ENCODE peak calls at places on chromosomes 1 and 21, in six cellular contexts. V is Panc1; S is effector memory CD4-positive, alpha-beta T cell; D is astrocyte of the spinal cord; Q is neuronal stem cell; U is stomach. F is an unnamed sample.

GRCh38 chr1:22751124-22751531 is 40.5 kb downstream of the EPHB2 start:
- DNase-seq in V (no peak), Q (no peak), D (no peak), U (peak), S (no peak), F (no peak)

GRCh38 chr1:224929335-224930237 is at the start of gene DNAH14:
- DNase-seq in S (no peak), D (peak), Q (peak), V (no peak), U (peak), F (no peak)

GRCh38 chr1:147515046-147515869 is 26.0 kb upstream of the BCL9 start:
- DNase-seq in U (peak), Q (no peak), V (no peak), S (no peak), D (peak), F (no peak)

GRCh38 chr1:235199441-235199840 is 38.4 kb upstream of the RBM34 start:
- DNase-seq in Q (peak), U (no peak), S (no peak), D (peak), V (no peak), F (no peak)

GRCh38 chr1:84889437-84889836 is 3.6 kb downstream of the LPAR3 start:
- DNase-seq in V (no peak), Q (no peak), U (no peak), S (no peak), D (no peak), F (no peak)

GRCh38 chr1:29331731-29332130 is 95.4 kb downstream of the PTPRU start:
- DNase-seq in D (no peak), U (no peak), S (no peak), V (no peak), Q (no peak), F (no peak)

GRCh38 chr1:218665216-218665615 is 320.1 kb downstream of the TGFB2 start:
- DNase-seq in S (no peak), D (peak), Q (no peak), V (no peak), U (no peak), F (no peak)

GRCh38 chr1:172867216-172867828 is 183.4 kb downstream of the TNFSF18 start:
- DNase-seq in V (no peak), S (no peak), U (no peak), D (no peak), Q (no peak), F (no peak)

GRCh38 chr1:41485605-41486004 is 1.1 kb upstream of the EDN2 start:
- DNase-seq in D (peak), Q (no peak), V (no peak), U (no peak), S (no peak), F (no peak)

GRCh38 chr1:40450491-40451237 is 388 bp downstream of the ZFP69B start:
- DNase-seq in Q (no peak), V (peak), S (peak), U (peak), D (peak), F (peak)

GRCh38 chr1:9696793-9697192 is 45.3 kb downstream of the PIK3CD start:
- DNase-seq in Q (no peak), V (no peak), U (no peak), D (no peak), S (no peak), F (no peak)

GRCh38 chr1:50454911-50455310 is 31.7 kb upstream of the DMRTA2 start:
- DNase-seq in Q (no peak), U (no peak), D (no peak), V (no peak), S (no peak), F (no peak)

GRCh38 chr1:9361630-9362256 is 69.0 kb downstream of the SPSB1 start:
- DNase-seq in Q (no peak), D (peak), S (no peak), V (no peak), U (no peak), F (no peak)

GRCh38 chr1:31421404-31422040 is 8.5 kb downstream of the SERINC2 start:
- DNase-seq in Q (peak), V (no peak), U (no peak), D (peak), S (no peak), F (no peak)

GRCh38 chr1:178262101-178262500 is 168.2 kb downstream of the RASAL2 start:
- DNase-seq in D (peak), V (no peak), S (no peak), Q (peak), U (no peak), F (no peak)

GRCh38 chr1:241356519-241357365 is at the start of gene RGS7:
- DNase-seq in U (peak), S (no peak), Q (peak), V (no peak), D (peak), F (no peak)

GRCh38 chr21:14814282-14814681 is 250.5 kb downstream of the NRIP1 start:
- DNase-seq in S (no peak), V (no peak), D (no peak), Q (no peak), U (no peak), F (no peak)

GRCh38 chr1:67261646-67262045 is 46.0 kb upstream of the IL12RB2 start:
- DNase-seq in D (no peak), V (no peak), S (no peak), U (no peak), Q (no peak), F (no peak)

GRCh38 chr1:66331641-66332523 is 202.1 kb upstream of the SGIP1 start:
- DNase-seq in V (no peak), U (peak), S (peak), Q (peak), D (peak), F (peak)

GRCh38 chr1:229410692-229411433 is 23.0 kb downstream of the ACTA1 start:
- DNase-seq in S (no peak), D (peak), V (no peak), U (peak), Q (no peak), F (no peak)

GRCh38 chr1:111147948-111148347 is 7.9 kb downstream of the CEPT1 start:
- DNase-seq in Q (no peak), D (no peak), S (no peak), V (no peak), U (no peak), F (no peak)

GRCh38 chr21:42513151-42513984 is at the start of gene SLC37A1:
- DNase-seq in V (no peak), D (no peak), Q (no peak), S (no peak), U (peak), F (peak)

GRCh38 chr1:161200421-161200991 is 1.7 kb upstream of the ADAMTS4 start:
- DNase-seq in V (no peak), Q (no peak), S (no peak), U (no peak), D (no peak), F (no peak)

GRCh38 chr1:234963904-234964702 is 164.5 kb downstream of the TOMM20 start:
- DNase-seq in U (peak), S (no peak), Q (no peak), V (no peak), D (no peak), F (no peak)

GRCh38 chr21:42120056-42120903 is 49.2 kb downstream of the UMODL1 start:
- DNase-seq in U (no peak), D (no peak), S (no peak), Q (no peak), V (no peak), F (no peak)

GRCh38 chr1:234616644-234617043 is 6.7 kb upstream of the IRF2BP2 start:
- DNase-seq in V (no peak), U (no peak), S (no peak), Q (no peak), D (peak), F (no peak)

GRCh38 chr1:113433177-113433576 is 42.9 kb downstream of the MAGI3 start:
- DNase-seq in D (no peak), Q (no peak), V (no peak), U (no peak), S (no peak), F (no peak)

GRCh38 chr1:7567376-7567775 is 203.7 kb upstream of the VAMP3 start:
- DNase-seq in Q (no peak), S (no peak), U (no peak), V (no peak), D (no peak), F (no peak)

DNA sequence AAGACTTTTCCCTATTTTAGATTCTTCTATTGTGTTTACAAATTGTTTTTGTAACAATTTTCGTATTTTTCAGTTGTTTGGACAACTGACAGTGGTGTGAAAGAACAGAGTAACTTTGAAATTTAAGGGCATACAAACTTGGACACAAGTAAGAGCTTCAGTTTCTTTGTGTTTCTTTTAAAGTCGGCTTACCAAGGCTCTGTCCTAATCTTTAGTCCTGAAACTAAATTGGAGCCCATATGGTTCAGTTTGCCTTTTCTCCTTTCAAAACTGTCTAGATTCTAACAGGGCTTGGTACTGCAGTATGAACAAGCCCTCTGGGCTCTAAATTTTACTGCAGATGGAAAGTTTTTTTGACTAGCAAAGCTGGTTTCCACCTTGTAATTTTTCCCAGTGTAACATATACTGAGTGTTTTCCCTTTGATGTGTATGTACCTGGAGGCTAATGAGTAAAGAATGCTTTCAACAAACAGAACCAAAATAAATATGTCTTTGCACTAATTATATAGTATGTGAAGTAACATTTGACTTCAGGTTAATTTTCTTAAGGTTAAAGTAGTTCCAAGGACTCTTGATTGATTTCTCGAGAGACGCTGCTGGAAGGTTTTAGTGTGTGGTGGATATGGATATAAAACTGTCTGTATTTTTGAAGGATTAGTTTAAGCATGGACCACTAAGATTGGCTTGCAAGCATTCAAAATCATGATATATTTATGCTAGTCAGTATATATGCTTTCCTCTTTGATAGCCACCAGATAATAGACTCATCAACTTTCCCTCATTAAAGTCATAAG is 4.1 kb downstream of the SNX27 start:
- DNase-seq in Q (no peak), V (no peak), U (no peak), S (no peak), D (no peak), F (no peak)
- H3K4me3 ChIP-seq in Q (no peak), V (no peak), U (no peak), S (no peak), D (no peak), F (no peak)

DNA sequence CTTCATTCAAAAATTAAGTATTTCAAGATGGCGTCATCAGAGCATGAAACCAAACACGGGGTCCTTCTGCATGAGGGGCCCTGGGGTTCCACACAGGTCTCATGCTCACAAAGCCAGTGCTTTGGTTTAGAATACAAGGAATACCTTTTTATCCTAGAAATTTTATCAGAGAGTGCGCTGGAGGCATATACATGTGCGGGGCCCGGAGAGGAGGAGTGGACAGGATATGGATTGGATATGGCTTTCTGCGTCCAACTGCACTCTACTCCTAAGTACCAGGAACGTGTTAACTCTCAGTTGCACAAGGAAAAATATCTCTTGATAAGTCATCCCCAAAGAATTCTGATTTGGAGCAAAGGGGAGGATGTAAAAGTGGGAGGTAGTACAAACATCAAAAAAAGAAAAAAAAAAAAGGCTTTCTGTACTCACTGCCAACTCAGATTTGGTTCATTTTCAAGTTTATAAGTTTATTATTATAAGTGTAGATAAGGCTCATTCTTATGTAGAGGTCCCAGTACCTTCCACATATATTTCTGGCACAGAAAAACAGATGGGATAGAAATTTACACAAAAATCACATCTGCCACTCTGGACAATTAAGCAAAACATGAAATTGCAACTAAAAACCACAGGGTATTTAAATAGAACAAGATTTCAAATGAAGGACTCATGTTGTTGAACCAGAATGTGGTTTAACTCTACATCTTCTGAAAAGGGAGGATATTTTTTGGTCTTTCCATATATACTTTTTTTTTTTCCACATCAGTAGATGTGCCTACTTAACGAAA is 208.5 kb downstream of the PBX1 start:
- DNase-seq in V (no peak), D (peak), S (no peak), U (no peak), Q (no peak), F (no peak)
- H3K4me3 ChIP-seq in V (no peak), D (no peak), S (no peak), U (no peak), Q (no peak), F (no peak)

DNA sequence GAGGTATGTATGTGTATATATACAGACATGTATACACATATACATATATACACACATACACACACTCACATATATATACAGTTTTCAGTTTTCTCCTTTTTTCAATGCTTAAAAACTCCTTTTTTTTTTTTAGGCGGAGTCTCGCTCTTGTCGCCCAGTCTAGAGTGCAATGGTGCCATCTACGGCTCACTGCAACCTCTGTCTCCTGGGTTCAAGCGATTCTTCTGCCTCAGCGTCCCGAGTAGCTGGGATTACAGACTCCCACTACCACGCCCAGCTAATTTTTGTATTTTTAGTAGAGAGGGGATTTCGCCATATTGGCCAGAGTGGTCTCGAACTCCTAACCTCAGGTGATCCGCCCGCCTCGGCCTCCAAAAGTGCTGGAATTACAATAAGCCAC is 27.0 kb downstream of the STYXL2 start:
- DNase-seq in D (no peak), U (no peak), Q (no peak), V (no peak), S (no peak), F (no peak)
- H3K4me3 ChIP-seq in D (peak), U (peak), Q (no peak), V (peak), S (peak), F (peak)

DNA sequence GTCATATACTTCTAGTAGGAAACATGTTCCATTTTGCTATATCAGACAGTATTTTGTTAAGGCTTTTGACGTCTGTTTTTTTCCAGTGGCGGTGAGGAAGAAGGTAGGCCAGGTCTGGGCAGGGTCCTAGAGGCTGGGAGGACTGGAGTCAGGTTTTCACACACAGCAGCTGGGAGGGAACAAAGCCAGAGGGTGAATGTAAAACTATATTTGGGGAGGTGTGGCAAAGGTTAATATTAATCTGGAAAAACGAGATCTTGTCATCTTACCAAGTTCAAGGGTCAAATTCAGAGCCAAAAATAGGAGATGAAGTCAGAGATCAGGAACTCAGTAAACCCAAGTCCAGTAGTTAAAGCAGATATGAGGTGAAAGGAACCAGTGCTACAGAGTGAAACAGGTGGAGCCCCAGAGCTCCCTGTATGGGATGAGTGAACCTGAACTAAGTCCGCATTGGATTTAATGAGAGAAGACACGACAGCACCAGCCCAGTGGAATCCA is 10.7 kb upstream of the OTUD7B start:
- DNase-seq in Q (no peak), U (peak), V (no peak), S (no peak), D (no peak), F (no peak)
- H3K4me3 ChIP-seq in Q (no peak), U (no peak), V (no peak), S (no peak), D (no peak), F (no peak)

GRCh38 chr1:193143285-193143684 is 21.5 kb downstream of the CDC73 start:
- DNase-seq in S (no peak), U (no peak), Q (no peak), D (peak), V (no peak), F (no peak)

GRCh38 chr1:193141804-193142203 is 20.0 kb downstream of the CDC73 start:
- DNase-seq in S (no peak), D (no peak), V (no peak), U (no peak), Q (no peak), F (no peak)

GRCh38 chr1:193140254-193140653 is 18.4 kb downstream of the CDC73 start:
- DNase-seq in V (no peak), U (no peak), Q (no peak), S (no peak), D (no peak), F (no peak)

GRCh38 chr1:193142409-193142808 is 20.6 kb downstream of the CDC73 start:
- DNase-seq in Q (no peak), D (no peak), S (no peak), V (no peak), U (no peak), F (no peak)

DNA sequence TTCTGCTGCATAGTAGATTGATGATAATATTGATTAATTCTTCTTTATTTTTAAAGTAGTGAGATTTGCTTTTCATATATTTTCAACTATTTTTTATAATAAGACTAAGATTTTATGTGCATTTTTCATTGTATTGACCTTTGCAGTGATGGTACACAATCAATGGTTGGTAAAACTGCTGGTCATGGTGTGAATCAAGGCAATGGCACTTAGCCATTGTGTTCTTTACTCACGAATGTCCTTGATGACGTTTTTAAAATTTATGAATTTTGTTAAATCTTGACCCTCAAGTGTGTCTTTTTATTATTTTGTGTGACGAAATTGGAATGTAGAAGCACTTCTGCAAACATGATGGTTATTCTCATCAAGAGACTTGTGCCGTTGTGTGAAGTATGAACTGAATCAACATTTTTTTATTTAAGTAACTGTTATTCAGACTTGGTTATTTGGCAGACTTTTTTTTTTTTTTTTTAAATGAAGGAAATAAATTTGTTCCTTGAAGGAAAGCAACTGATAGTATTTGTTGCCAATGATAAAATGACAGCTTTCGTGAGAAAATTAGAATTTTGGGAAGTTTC is 22.6 kb downstream of the CDC73 start:
- DNase-seq in V (no peak), Q (no peak), U (no peak), S (no peak), D (no peak), F (no peak)
- H3K4me3 ChIP-seq in V (no peak), Q (no peak), U (no peak), S (no peak), D (no peak), F (no peak)

DNA sequence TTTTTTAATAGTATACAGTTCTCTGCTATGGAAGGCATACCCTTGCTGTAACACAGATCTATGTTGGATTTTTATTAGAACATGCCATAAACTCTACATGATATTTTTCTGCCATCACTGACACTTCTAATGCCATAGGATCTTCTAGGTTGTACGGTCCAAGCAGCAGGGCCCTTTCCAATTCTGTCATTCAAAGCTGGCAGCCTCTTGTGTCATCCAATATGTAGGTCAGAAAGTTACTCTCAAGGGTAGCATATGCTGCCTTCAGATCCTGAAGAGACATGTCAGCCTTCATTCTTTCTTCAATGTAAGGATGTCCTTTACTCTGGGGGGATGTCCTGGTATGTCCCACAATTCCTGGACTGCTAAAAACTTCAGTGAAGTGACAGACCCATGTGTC is 629.2 kb upstream of the USP24 start:
- DNase-seq in V (no peak), D (no peak), U (no peak), Q (no peak), S (no peak), F (no peak)
- H3K4me3 ChIP-seq in V (no peak), D (no peak), U (no peak), Q (no peak), S (no peak), F (no peak)